ENCODE peak calls at places on chromosomes 7 and 10, in four cellular contexts. K is HCT116, O is lower lobe of right lung, P is Panc1. I is an unnamed sample. For H3K27me3, the result is how much of the 10 kb centered on the place peaks cover.

GRCh38 chr7:55545496-55545895 is 26.8 kb downstream of the VOPP1 start:
- DNase-seq in K (no peak), O (no peak), P (no peak), I (peak)

GRCh38 chr10:3781458-3782098 is 3.4 kb downstream of the KLF6 start:
- DNase-seq in K (no peak), O (peak), P (no peak), I (no peak)

GRCh38 chr10:117830832-117831231 is 215.9 kb downstream of the RAB11FIP2 start:
- DNase-seq in K (no peak), O (no peak), P (no peak), I (no peak)

GRCh38 chr10:56383806-56384205 is 22.7 kb upstream of the ZWINT start:
- DNase-seq in K (no peak), O (no peak), P (no peak), I (no peak)

GRCh38 chr10:12777840-12778585 is 223.5 kb downstream of the CCDC3 start:
- DNase-seq in K (no peak), O (no peak), P (no peak), I (no peak)

GRCh38 chr10:74718208-74718607 is 108.2 kb upstream of the KAT6B start:
- DNase-seq in K (no peak), O (no peak), P (no peak), I (no peak)

GRCh38 chr7:13933536-13933935 is 55.9 kb downstream of the ETV1 start:
- DNase-seq in K (no peak), O (no peak), P (no peak), I (no peak)

GRCh38 chr10:62588116-62588515 is 213.9 kb downstream of the ZNF365 start:
- DNase-seq in K (no peak), O (no peak), P (no peak), I (no peak)

GRCh38 chr10:30391266-30391665 is 42.2 kb upstream of the MTPAP start:
- DNase-seq in K (no peak), O (no peak), P (no peak), I (no peak)

GRCh38 chr10:129552119-129552518 is 85.1 kb downstream of the MGMT start:
- DNase-seq in K (no peak), O (no peak), P (no peak), I (no peak)

GRCh38 chr7:17279081-17279480 is 19.4 kb upstream of the AHR start:
- DNase-seq in K (no peak), O (no peak), P (no peak), I (no peak)

GRCh38 chr10:14586901-14587300 is 187.8 kb downstream of the FAM107B start:
- DNase-seq in K (no peak), O (no peak), P (no peak), I (no peak)

GRCh38 chr10:122333037-122333436 is 41.5 kb upstream of the PLEKHA1 start:
- DNase-seq in K (no peak), O (no peak), P (no peak), I (no peak)

GRCh38 chr10:50310560-50311174 is 59.4 kb upstream of the ASAH2 start:
- DNase-seq in K (peak), O (no peak), P (peak), I (no peak)

GRCh38 chr7:1940402-1940786 is 270.3 kb downstream of the ELFN1 start:
- DNase-seq in K (no peak), O (peak), P (no peak), I (no peak)

GRCh38 chr7:47893238-47893637 is 55.0 kb downstream of the PKD1L1 start:
- DNase-seq in K (peak), O (no peak), P (no peak), I (no peak)

GRCh38 chr10:72254891-72255568 is 18.7 kb upstream of the DDIT4 start:
- DNase-seq in K (no peak), O (peak), P (no peak), I (peak)

GRCh38 chr7:114416089-114416990 is 1.7 kb downstream of the FOXP2 start:
- DNase-seq in K (no peak), O (no peak), P (no peak), I (peak)

GRCh38 chr10:132257271-132257670 is 50.5 kb downstream of the STK32C start:
- DNase-seq in K (no peak), O (no peak), P (no peak), I (no peak)

GRCh38 chr7:149670288-149670687 is 103.1 kb downstream of the ZNF467 start:
- DNase-seq in K (no peak), O (no peak), P (no peak), I (no peak)

GRCh38 chr10:86956841-86957448 is 470 bp downstream of the MMRN2 start:
- DNase-seq in K (no peak), O (peak), P (no peak), I (no peak)

GRCh38 chr7:78039791-78040776 is 241.5 kb downstream of the PHTF2 start:
- DNase-seq in K (peak), O (peak), P (no peak), I (no peak)

GRCh38 chr10:60892571-60892970 is 51.4 kb downstream of the RHOBTB1 start:
- DNase-seq in K (no peak), O (no peak), P (no peak), I (no peak)

GRCh38 chr10:100522107-100522811 is 2.6 kb upstream of the SEC31B start:
- DNase-seq in K (no peak), O (no peak), P (no peak), I (peak)

GRCh38 chr10:94193466-94193924 is 169.2 kb downstream of the NOC3L start:
- DNase-seq in K (no peak), O (no peak), P (no peak), I (no peak)

GRCh38 chr10:94546058-94546595 is 539 bp downstream of the HELLS start:
- DNase-seq in K (no peak), O (no peak), P (peak), I (peak)

GRCh38 chr10:72673280-72673679 is 18.7 kb upstream of the MCU start:
- DNase-seq in K (no peak), O (no peak), P (no peak), I (no peak)

GRCh38 chr10:93599335-93599734 is 1.7 kb downstream of the RBP4 start:
- DNase-seq in K (no peak), O (no peak), P (no peak), I (no peak)

GRCh38 chr7:131098527-131098926 is 229.1 kb upstream of the MKLN1 start:
- DNase-seq in K (no peak), O (no peak), P (no peak), I (no peak)

GRCh38 chr7:19118896-19119301 is 1.5 kb upstream of the TWIST1 start:
- DNase-seq in K (no peak), O (no peak), P (no peak), I (no peak)

GRCh38 chr7:19119372-19119771 is 1.9 kb upstream of the TWIST1 start:
- DNase-seq in K (no peak), O (no peak), P (no peak), I (no peak)

GRCh38 chr7:19116121-19117080 is 1.0 kb downstream of the TWIST1 start:
- DNase-seq in K (no peak), O (no peak), P (no peak), I (peak)

GRCh38 chr7:19117081-19117869 is at the start of gene TWIST1:
- DNase-seq in K (no peak), O (no peak), P (no peak), I (no peak)

GRCh38 chr7:19117870-19118608 is 603 bp upstream of the TWIST1 start:
- DNase-seq in K (no peak), O (no peak), P (no peak), I (no peak)
- H3K27me3 ChIP-seq in K (under half), O (half or more), P (under half), I (half or more)

GRCh38 chr7:45689797-45690761 is 115.9 kb downstream of the ADCY1 start:
- DNase-seq in K (no peak), O (no peak), P (no peak), I (no peak)
- H3K27me3 ChIP-seq in K (under half), O (under half), P (under half), I (under half)

GRCh38 chr7:129781128-129781855 is 169.8 kb downstream of the NRF1 start:
- DNase-seq in K (peak), O (no peak), P (no peak), I (peak)
- H3K27me3 ChIP-seq in K (under half), O (half or more), P (under half), I (half or more)

GRCh38 chr10:26361351-26361750 is 76.8 kb upstream of the APBB1IP start:
- DNase-seq in K (no peak), O (no peak), P (no peak), I (no peak)
- H3K27me3 ChIP-seq in K (under half), O (under half), P (under half), I (under half)

DNA sequence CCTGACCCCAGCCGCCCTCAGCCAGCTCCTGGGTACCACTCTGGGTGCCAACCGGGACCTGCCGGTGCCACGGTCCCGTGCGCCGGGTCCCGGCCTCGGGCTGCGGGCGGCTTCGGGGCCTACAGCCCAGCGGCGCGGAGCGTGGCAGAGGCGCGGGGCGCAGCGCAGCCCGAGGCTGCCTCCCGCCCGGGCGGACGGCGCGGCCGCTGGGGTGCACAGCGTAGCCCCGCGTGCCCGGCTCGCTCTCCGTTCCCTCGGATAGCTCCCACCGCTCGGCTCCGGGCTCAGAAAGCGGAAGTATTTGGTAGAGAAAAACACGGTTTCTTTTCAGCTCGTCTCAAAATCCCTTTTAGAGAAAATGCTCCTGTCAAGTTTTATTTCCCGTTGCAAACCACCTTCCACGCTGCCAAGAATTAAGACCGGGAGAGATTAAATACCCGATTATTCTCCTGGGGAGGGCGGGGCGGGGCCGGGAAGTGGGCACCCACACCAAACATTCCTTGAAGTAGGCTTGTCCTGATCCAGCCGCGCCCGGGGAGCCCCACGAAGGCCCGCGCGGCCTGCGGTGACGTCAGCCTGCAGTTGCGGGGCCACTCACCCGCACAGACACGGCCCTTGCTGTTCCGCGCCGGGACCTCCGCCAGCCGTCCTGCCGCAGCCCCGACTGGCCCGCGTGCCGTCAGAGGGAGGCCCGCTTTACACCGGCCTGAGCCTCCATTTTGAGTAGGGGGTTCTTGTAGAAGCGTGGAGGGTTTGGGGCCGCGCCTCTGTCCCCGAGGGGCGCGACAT is 7.2 kb downstream of the HOXA13 start:
- DNase-seq in K (no peak), O (no peak), P (no peak), I (no peak)
- H3K27me3 ChIP-seq in K (under half), O (half or more), P (under half), I (half or more)

GRCh38 chr10:113644185-113645120 is 19.4 kb downstream of the NRAP start:
- DNase-seq in K (no peak), O (no peak), P (no peak), I (no peak)

GRCh38 chr10:113641702-113642101 is 22.1 kb downstream of the NRAP start:
- DNase-seq in K (no peak), O (no peak), P (no peak), I (no peak)

GRCh38 chr10:113643183-113643582 is 20.7 kb downstream of the NRAP start:
- DNase-seq in K (no peak), O (no peak), P (no peak), I (no peak)

DNA sequence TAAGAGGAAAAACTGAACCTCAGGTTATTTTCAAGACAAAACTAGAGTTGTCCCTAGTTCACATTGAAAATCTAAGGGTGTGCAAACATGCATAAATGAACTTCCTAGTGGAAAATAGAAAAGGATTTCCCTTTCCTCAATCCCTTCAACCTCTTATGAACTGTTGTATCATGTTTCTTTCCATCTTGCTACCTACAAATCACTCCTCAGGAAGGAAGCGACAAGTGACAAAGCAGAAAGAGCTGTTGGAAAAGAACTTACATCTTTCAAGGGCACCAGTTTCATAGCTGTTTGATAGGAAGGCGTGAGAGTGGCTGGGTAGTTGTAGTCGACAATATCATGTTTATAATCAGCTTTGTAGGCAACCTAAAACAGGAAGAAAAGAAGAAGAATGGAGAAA is 23.9 kb downstream of the NRAP start:
- DNase-seq in K (no peak), O (no peak), P (no peak), I (no peak)
- H3K27me3 ChIP-seq in K (under half), O (under half), P (half or more), I (under half)

DNA sequence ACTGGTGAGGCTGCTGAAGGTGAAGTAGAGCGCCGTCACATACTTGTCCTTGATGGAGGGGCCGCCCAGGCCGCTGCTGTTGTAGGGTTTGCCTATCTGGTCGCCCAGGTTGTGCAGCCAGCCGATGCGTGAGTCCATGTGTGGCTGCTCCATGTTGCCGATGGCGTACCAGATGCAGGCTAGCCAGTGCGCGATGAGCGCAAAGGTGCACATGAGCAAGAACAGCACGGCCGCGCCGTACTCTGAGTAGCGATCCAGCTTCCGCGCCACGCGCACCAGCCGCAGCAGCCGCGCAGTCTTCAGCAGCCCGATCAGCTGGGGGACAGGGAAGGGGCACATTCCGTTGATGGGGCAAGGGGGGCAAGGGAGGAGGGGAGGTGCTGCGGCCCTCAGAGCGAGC is 26.6 kb downstream of the KCNH2 start:
- DNase-seq in K (no peak), O (peak), P (no peak), I (no peak)
- H3K27me3 ChIP-seq in K (under half), O (under half), P (under half), I (under half)